ENCODE peak calls at places on chromosomes 1 and 21, in eight cellular contexts. C is cardiac muscle cell, L is brain microvascular endothelial cell, G is vagina, A is AG04450, S is DND-41, T is endodermal cell, H is Peyer's patch. B is an unnamed sample.

GRCh38 chr1:15617874-15618684 is 821 bp downstream of the DDI2 start:
- DNase-seq in L (no peak), S (peak; percentile 63), A (no peak), H (peak; percentile 70), C (peak; percentile 22), T (peak; percentile 67), G (peak; percentile 89), B (no peak)

GRCh38 chr1:36560177-36560576 is 77.5 kb upstream of the CSF3R start:
- DNase-seq in H (no peak), C (no peak), T (peak; percentile 24), G (no peak), L (no peak), A (no peak), S (no peak), B (peak; percentile 46)

GRCh38 chr1:202282596-202283283 is 59.0 kb downstream of the UBE2T start:
- DNase-seq in C (no peak), L (no peak), G (no peak), S (no peak), H (no peak), A (no peak), T (no peak), B (no peak)

GRCh38 chr1:241747992-241748391 is 95.9 kb downstream of the WDR64 start:
- DNase-seq in H (no peak), C (no peak), L (no peak), A (no peak), T (peak; percentile 63), G (no peak), S (no peak), B (no peak)

GRCh38 chr21:41319273-41319672 is 2.7 kb downstream of the FAM3B start:
- DNase-seq in L (no peak), G (no peak), H (peak; percentile 74), T (no peak), C (no peak), A (no peak), S (no peak), B (no peak)

GRCh38 chr1:184388671-184389292 is 2.0 kb downstream of the C1orf21 start:
- DNase-seq in S (no peak), L (no peak), H (no peak), T (no peak), C (no peak), A (no peak), G (no peak), B (no peak)

GRCh38 chr1:227785812-227786608 is 29.5 kb upstream of the PRSS38 start:
- DNase-seq in H (peak; percentile 45), A (no peak), G (peak; percentile 86), S (peak; percentile 3), L (no peak), C (no peak), T (peak; percentile 42), B (peak; percentile 56)

GRCh38 chr1:22418852-22419480 is 32.7 kb upstream of the ZBTB40 start:
- DNase-seq in G (peak; percentile 25), S (no peak), L (peak; percentile 67), A (no peak), C (peak; percentile 62), H (no peak), T (no peak), B (no peak)

GRCh38 chr21:45801129-45801735 is 157.7 kb downstream of the PCBP3 start:
- DNase-seq in L (no peak), T (no peak), C (no peak), H (no peak), G (no peak), A (no peak), S (no peak), B (no peak)

GRCh38 chr1:58515794-58516401 is 30.6 kb downstream of the OMA1 start:
- DNase-seq in T (peak; percentile 54), H (no peak), G (no peak), S (peak; percentile 26), C (peak; percentile 88), L (peak; percentile 56), A (peak; percentile 66), B (no peak)

GRCh38 chr1:228827026-228827425 is 91.7 kb downstream of the RHOU start:
- DNase-seq in L (no peak), G (no peak), H (no peak), S (no peak), T (no peak), C (no peak), A (no peak), B (no peak)

GRCh38 chr1:35120458-35121133 is 41.4 kb downstream of the ZMYM1 start:
- DNase-seq in C (peak; percentile 45), H (peak; percentile 58), L (no peak), A (no peak), T (peak; percentile 48), S (no peak), G (no peak), B (no peak)

GRCh38 chr1:89382479-89382878 is 18.6 kb downstream of the GBP6 start:
- DNase-seq in G (no peak), C (no peak), T (no peak), A (no peak), H (no peak), S (no peak), L (no peak), B (no peak)

GRCh38 chr1:22613951-22614350 is 22.5 kb upstream of the C1QA start:
- DNase-seq in L (no peak), H (no peak), S (no peak), C (no peak), A (no peak), G (no peak), T (no peak), B (no peak)

GRCh38 chr1:151108331-151108730 is 37.8 kb downstream of the GABPB2 start:
- DNase-seq in G (no peak), T (no peak), L (no peak), C (no peak), H (no peak), S (no peak), A (no peak), B (no peak)

GRCh38 chr21:44706706-44707615 is 4.4 kb downstream of the TSPEAR start:
- DNase-seq in T (peak; percentile 74), G (no peak), L (no peak), H (no peak), C (no peak), A (no peak), S (no peak), B (peak; percentile 61)
- H3K4me3 ChIP-seq in T (peak overlapping the region; percentile 29), G (no peak overlapping the region), L (no peak overlapping the region), H (no peak overlapping the region), C (no peak overlapping the region), A (no peak overlapping the region), S (no peak overlapping the region), B (no peak overlapping the region)

DNA sequence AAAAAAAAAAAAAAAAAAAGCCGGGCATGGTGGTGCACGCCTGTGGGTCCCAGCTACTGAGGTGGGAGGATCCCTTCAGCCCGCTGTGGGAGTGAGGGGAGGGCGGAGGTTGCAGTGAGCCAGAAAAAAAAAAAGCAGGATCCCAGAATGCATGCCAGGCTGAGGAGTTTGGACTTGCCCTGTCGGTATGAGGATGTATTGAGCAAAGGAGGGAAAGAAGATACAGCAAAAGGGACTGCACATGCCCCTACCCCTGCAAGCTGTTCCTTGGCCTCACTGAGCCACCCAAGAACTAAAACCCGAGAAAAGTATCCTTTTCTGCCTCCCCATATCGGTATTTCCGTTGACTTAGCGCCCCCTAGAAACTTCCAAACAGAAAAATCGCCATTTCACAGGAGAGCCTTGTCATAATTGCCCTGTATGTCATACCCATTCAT is 1.3 kb upstream of the GPATCH4 start:
- DNase-seq in C (no peak), H (no peak), S (no peak), G (no peak), A (no peak), T (no peak), L (no peak), B (no peak)
- TF ChIP-seq CTCF in C (peak; percentile 47), H (peak; percentile 14), S (peak; percentile 47), G (no peak), A (peak; percentile 41), T (peak; percentile 69), L (peak; percentile 54), B (no peak)

GRCh38 chr1:27342778-27343638 is 1.2 kb downstream of the SYTL1 start:
- DNase-seq in G (no peak), A (no peak), L (no peak), T (peak; percentile 79), H (peak; percentile 53), S (peak; percentile 80), C (no peak), B (no peak)
- H3K4me3 ChIP-seq in G (peak overlapping the region; percentile 50), A (no peak overlapping the region), L (no peak overlapping the region), T (no peak overlapping the region), H (peak overlapping the region; percentile 63), S (no peak overlapping the region), C (no peak overlapping the region), B (no peak overlapping the region)

DNA sequence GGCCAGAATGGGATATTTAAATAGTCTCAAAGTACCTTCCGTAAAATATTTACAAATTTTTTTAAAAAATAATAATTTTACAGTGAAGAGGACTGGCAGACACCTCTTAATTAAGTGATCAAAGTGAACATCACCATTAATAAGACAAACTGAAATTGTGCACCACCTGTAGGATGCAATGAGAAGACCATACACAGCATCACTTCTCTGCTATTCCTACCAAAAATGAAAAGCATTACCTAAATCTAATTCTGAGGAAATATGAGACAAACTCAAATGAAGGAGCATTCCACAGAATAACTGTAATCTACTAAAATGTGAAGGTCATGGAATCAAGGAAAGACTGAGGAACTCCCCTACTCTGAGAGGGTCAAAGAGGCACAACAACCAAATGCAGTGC is 68.2 kb upstream of the PRDX6 start:
- DNase-seq in G (no peak), A (no peak), T (no peak), H (no peak), L (no peak), C (no peak), S (no peak), B (no peak)
- TF ChIP-seq CTCF in G (no peak), A (peak; percentile 13), T (peak; percentile 29), H (peak; percentile 4), L (no peak), C (no peak), S (peak; percentile 48), B (no peak)

GRCh38 chr1:18066576-18066975 is 41.0 kb upstream of the IGSF21 start:
- DNase-seq in G (no peak), S (no peak), H (no peak), L (no peak), C (no peak), T (no peak), A (no peak), B (no peak)
- H3K4me3 ChIP-seq in G (no peak overlapping the region), S (no peak overlapping the region), H (no peak overlapping the region), L (no peak overlapping the region), C (no peak overlapping the region), T (no peak overlapping the region), A (no peak overlapping the region), B (no peak overlapping the region)